ENCODE peak calls at places on chromosomes 3 and 15, in ten cellular contexts. One of them, this sample, is unnamed.

GRCh38 chr15:97866994-97867393 is 93.5 kb upstream of the ARRDC4 start:
- DNase-seq in SK-MEL-5: no peak
- DNase-seq in pancreas: no peak
- DNase-seq in BJ: no peak
- DNase-seq in GOT3: no peak
- DNase-seq in aorta: no peak
- DNase-seq in NAMALWA: no peak
- DNase-seq in naive thymus-derived CD4-positive, alpha-beta T cell: no peak
- DNase-seq in HT-29: no peak
- DNase-seq in amygdala: no peak
- DNase-seq in this sample: no peak

GRCh38 chr15:32819406-32819930 is 101.7 kb downstream of the GREM1 start:
- DNase-seq in SK-MEL-5: no peak
- DNase-seq in aorta: no peak
- DNase-seq in BJ: no peak
- DNase-seq in pancreas: no peak
- DNase-seq in naive thymus-derived CD4-positive, alpha-beta T cell: no peak
- DNase-seq in GOT3: no peak
- DNase-seq in NAMALWA: no peak
- DNase-seq in amygdala: no peak
- DNase-seq in HT-29: no peak
- DNase-seq in this sample: no peak

GRCh38 chr15:78222745-78223395 is 11.5 kb downstream of the ACSBG1 start:
- DNase-seq in amygdala: no peak
- DNase-seq in SK-MEL-5: no peak
- DNase-seq in NAMALWA: no peak
- DNase-seq in aorta: no peak
- DNase-seq in GOT3: no peak
- DNase-seq in BJ: no peak
- DNase-seq in pancreas: no peak
- DNase-seq in HT-29: no peak
- DNase-seq in naive thymus-derived CD4-positive, alpha-beta T cell: no peak
- DNase-seq in this sample: no peak

GRCh38 chr3:70821602-70822001 is 509.2 kb upstream of the MDFIC2 start:
- DNase-seq in BJ: no peak
- DNase-seq in pancreas: no peak
- DNase-seq in naive thymus-derived CD4-positive, alpha-beta T cell: no peak
- DNase-seq in HT-29: no peak
- DNase-seq in amygdala: no peak
- DNase-seq in NAMALWA: no peak
- DNase-seq in aorta: no peak
- DNase-seq in GOT3: no peak
- DNase-seq in SK-MEL-5: no peak
- DNase-seq in this sample: no peak

GRCh38 chr15:86555939-86556725 is 476.5 kb downstream of the AGBL1 start:
- DNase-seq in naive thymus-derived CD4-positive, alpha-beta T cell: no peak
- DNase-seq in BJ: no peak
- DNase-seq in pancreas: no peak
- DNase-seq in GOT3: no peak
- DNase-seq in NAMALWA: no peak
- DNase-seq in aorta: no peak
- DNase-seq in amygdala: no peak
- DNase-seq in HT-29: peak; percentile 29
- DNase-seq in SK-MEL-5: no peak
- DNase-seq in this sample: no peak

GRCh38 chr3:35707904-35708303 is 68.6 kb downstream of the ARPP21 start:
- DNase-seq in NAMALWA: no peak
- DNase-seq in SK-MEL-5: no peak
- DNase-seq in naive thymus-derived CD4-positive, alpha-beta T cell: no peak
- DNase-seq in aorta: no peak
- DNase-seq in GOT3: no peak
- DNase-seq in HT-29: no peak
- DNase-seq in amygdala: no peak
- DNase-seq in pancreas: no peak
- DNase-seq in BJ: no peak
- DNase-seq in this sample: no peak

GRCh38 chr15:70741677-70742293 is 21.6 kb downstream of the UACA start:
- DNase-seq in aorta: no peak
- DNase-seq in naive thymus-derived CD4-positive, alpha-beta T cell: no peak
- DNase-seq in HT-29: peak; percentile 58
- DNase-seq in NAMALWA: no peak
- DNase-seq in pancreas: no peak
- DNase-seq in SK-MEL-5: peak; percentile 8
- DNase-seq in amygdala: no peak
- DNase-seq in GOT3: no peak
- DNase-seq in BJ: no peak
- DNase-seq in this sample: peak; percentile 24

GRCh38 chr3:73353661-73354217 is 271.0 kb downstream of the PDZRN3 start:
- DNase-seq in BJ: no peak
- DNase-seq in HT-29: no peak
- DNase-seq in SK-MEL-5: no peak
- DNase-seq in amygdala: no peak
- DNase-seq in NAMALWA: no peak
- DNase-seq in GOT3: no peak
- DNase-seq in pancreas: no peak
- DNase-seq in aorta: no peak
- DNase-seq in naive thymus-derived CD4-positive, alpha-beta T cell: no peak
- DNase-seq in this sample: peak; percentile 22

GRCh38 chr3:50550079-50550736 is 17.3 kb downstream of the C3orf18 start:
- DNase-seq in amygdala: peak; percentile 11
- DNase-seq in GOT3: no peak
- DNase-seq in naive thymus-derived CD4-positive, alpha-beta T cell: peak; percentile 41
- DNase-seq in BJ: no peak
- DNase-seq in HT-29: peak; percentile 36
- DNase-seq in pancreas: peak; percentile 78
- DNase-seq in SK-MEL-5: peak; percentile 66
- DNase-seq in aorta: peak; percentile 85
- DNase-seq in NAMALWA: peak; percentile 66
- DNase-seq in this sample: peak; percentile 61

GRCh38 chr3:195071011-195071728 is 199.8 kb downstream of the XXYLT1 start:
- DNase-seq in SK-MEL-5: no peak
- DNase-seq in NAMALWA: no peak
- DNase-seq in pancreas: peak; percentile 28
- DNase-seq in BJ: no peak
- DNase-seq in HT-29: no peak
- DNase-seq in GOT3: no peak
- DNase-seq in aorta: peak; percentile 62
- DNase-seq in naive thymus-derived CD4-positive, alpha-beta T cell: no peak
- DNase-seq in amygdala: no peak
- DNase-seq in this sample: no peak

GRCh38 chr15:60975951-60976350 is 253.2 kb downstream of the RORA start:
- DNase-seq in amygdala: no peak
- DNase-seq in HT-29: no peak
- DNase-seq in naive thymus-derived CD4-positive, alpha-beta T cell: no peak
- DNase-seq in pancreas: no peak
- DNase-seq in BJ: no peak
- DNase-seq in GOT3: no peak
- DNase-seq in SK-MEL-5: no peak
- DNase-seq in aorta: no peak
- DNase-seq in NAMALWA: no peak
- DNase-seq in this sample: no peak

GRCh38 chr3:60399295-60399694 is 852.0 kb downstream of the FHIT start:
- DNase-seq in aorta: no peak
- DNase-seq in HT-29: no peak
- DNase-seq in naive thymus-derived CD4-positive, alpha-beta T cell: no peak
- DNase-seq in BJ: no peak
- DNase-seq in pancreas: no peak
- DNase-seq in amygdala: no peak
- DNase-seq in NAMALWA: no peak
- DNase-seq in SK-MEL-5: no peak
- DNase-seq in GOT3: no peak
- DNase-seq in this sample: no peak

GRCh38 chr15:38455096-38455495 is 1.2 kb downstream of the FAM98B start:
- DNase-seq in SK-MEL-5: no peak
- DNase-seq in aorta: no peak
- DNase-seq in amygdala: no peak
- DNase-seq in BJ: no peak
- DNase-seq in pancreas: no peak
- DNase-seq in NAMALWA: peak; percentile 40
- DNase-seq in naive thymus-derived CD4-positive, alpha-beta T cell: no peak
- DNase-seq in HT-29: peak; percentile 12
- DNase-seq in GOT3: no peak
- DNase-seq in this sample: no peak

GRCh38 chr3:73855792-73856191 is 231.1 kb upstream of the PDZRN3 start:
- DNase-seq in HT-29: no peak
- DNase-seq in BJ: no peak
- DNase-seq in SK-MEL-5: no peak
- DNase-seq in aorta: no peak
- DNase-seq in amygdala: no peak
- DNase-seq in naive thymus-derived CD4-positive, alpha-beta T cell: no peak
- DNase-seq in NAMALWA: no peak
- DNase-seq in pancreas: no peak
- DNase-seq in GOT3: no peak
- DNase-seq in this sample: no peak

GRCh38 chr3:13750215-13750614 is 129.7 kb downstream of the WNT7A start:
- DNase-seq in pancreas: no peak
- DNase-seq in HT-29: no peak
- DNase-seq in SK-MEL-5: no peak
- DNase-seq in naive thymus-derived CD4-positive, alpha-beta T cell: no peak
- DNase-seq in GOT3: no peak
- DNase-seq in amygdala: no peak
- DNase-seq in NAMALWA: no peak
- DNase-seq in BJ: no peak
- DNase-seq in aorta: no peak
- DNase-seq in this sample: no peak

GRCh38 chr3:111236833-111237713 is 165.5 kb downstream of the NECTIN3 start:
- DNase-seq in BJ: peak; percentile 28
- DNase-seq in naive thymus-derived CD4-positive, alpha-beta T cell: no peak
- DNase-seq in GOT3: no peak
- DNase-seq in HT-29: no peak
- DNase-seq in SK-MEL-5: no peak
- DNase-seq in amygdala: no peak
- DNase-seq in aorta: no peak
- DNase-seq in pancreas: no peak
- DNase-seq in NAMALWA: no peak
- DNase-seq in this sample: peak; percentile 35

GRCh38 chr3:24254649-24255048 is 240.0 kb downstream of the THRB start:
- DNase-seq in SK-MEL-5: peak; percentile 45
- DNase-seq in pancreas: no peak
- DNase-seq in NAMALWA: no peak
- DNase-seq in amygdala: no peak
- DNase-seq in GOT3: no peak
- DNase-seq in naive thymus-derived CD4-positive, alpha-beta T cell: no peak
- DNase-seq in aorta: no peak
- DNase-seq in HT-29: no peak
- DNase-seq in BJ: peak; percentile 85
- DNase-seq in this sample: peak; percentile 36

GRCh38 chr15:51759557-51760070 is 8.2 kb downstream of the TMOD2 start:
- DNase-seq in NAMALWA: peak; percentile 38
- DNase-seq in BJ: peak; percentile 83
- DNase-seq in naive thymus-derived CD4-positive, alpha-beta T cell: no peak
- DNase-seq in HT-29: no peak
- DNase-seq in pancreas: no peak
- DNase-seq in SK-MEL-5: peak; percentile 87
- DNase-seq in GOT3: no peak
- DNase-seq in aorta: no peak
- DNase-seq in amygdala: no peak
- DNase-seq in this sample: peak; percentile 82

GRCh38 chr15:89116404-89116803 is 28.1 kb downstream of the ABHD2 start:
- DNase-seq in amygdala: no peak
- DNase-seq in pancreas: no peak
- DNase-seq in NAMALWA: no peak
- DNase-seq in aorta: no peak
- DNase-seq in BJ: no peak
- DNase-seq in HT-29: no peak
- DNase-seq in naive thymus-derived CD4-positive, alpha-beta T cell: no peak
- DNase-seq in SK-MEL-5: peak; percentile 80
- DNase-seq in GOT3: no peak
- DNase-seq in this sample: no peak

GRCh38 chr15:63826513-63826912 is 7.2 kb downstream of the HERC1 start:
- DNase-seq in naive thymus-derived CD4-positive, alpha-beta T cell: peak; percentile 36
- DNase-seq in pancreas: no peak
- DNase-seq in BJ: no peak
- DNase-seq in aorta: no peak
- DNase-seq in SK-MEL-5: peak; percentile 70
- DNase-seq in amygdala: no peak
- DNase-seq in NAMALWA: peak; percentile 47
- DNase-seq in HT-29: peak; percentile 55
- DNase-seq in GOT3: no peak
- DNase-seq in this sample: no peak

GRCh38 chr3:144018776-144019175 is 47.2 kb downstream of the DIPK2A start:
- DNase-seq in naive thymus-derived CD4-positive, alpha-beta T cell: no peak
- DNase-seq in NAMALWA: no peak
- DNase-seq in amygdala: no peak
- DNase-seq in SK-MEL-5: no peak
- DNase-seq in pancreas: no peak
- DNase-seq in BJ: peak; percentile 63
- DNase-seq in HT-29: no peak
- DNase-seq in GOT3: no peak
- DNase-seq in aorta: no peak
- DNase-seq in this sample: peak; percentile 17

GRCh38 chr15:98727115-98728040 is 79.0 kb downstream of the IGF1R start:
- DNase-seq in HT-29: peak; percentile 98
- DNase-seq in pancreas: peak; percentile 86
- DNase-seq in SK-MEL-5: peak; percentile 61
- DNase-seq in aorta: peak; percentile 97
- DNase-seq in BJ: peak; percentile 82
- DNase-seq in NAMALWA: no peak
- DNase-seq in amygdala: no peak
- DNase-seq in GOT3: peak; percentile 58
- DNase-seq in naive thymus-derived CD4-positive, alpha-beta T cell: no peak
- DNase-seq in this sample: peak; percentile 96

GRCh38 chr3:22372292-22372949 is 621.4 kb upstream of the ZNF385D start:
- DNase-seq in SK-MEL-5: no peak
- DNase-seq in amygdala: no peak
- DNase-seq in HT-29: no peak
- DNase-seq in pancreas: peak; percentile 63
- DNase-seq in NAMALWA: no peak
- DNase-seq in aorta: peak; percentile 75
- DNase-seq in BJ: no peak
- DNase-seq in naive thymus-derived CD4-positive, alpha-beta T cell: no peak
- DNase-seq in GOT3: no peak
- DNase-seq in this sample: no peak

GRCh38 chr3:37217098-37217849 is 42.9 kb upstream of the LRRFIP2 start:
- DNase-seq in amygdala: no peak
- DNase-seq in aorta: no peak
- DNase-seq in BJ: no peak
- DNase-seq in HT-29: no peak
- DNase-seq in NAMALWA: no peak
- DNase-seq in SK-MEL-5: no peak
- DNase-seq in naive thymus-derived CD4-positive, alpha-beta T cell: no peak
- DNase-seq in GOT3: no peak
- DNase-seq in pancreas: no peak
- DNase-seq in this sample: no peak

GRCh38 chr3:190001426-190001825 is 119.3 kb downstream of the P3H2 start:
- DNase-seq in naive thymus-derived CD4-positive, alpha-beta T cell: no peak
- DNase-seq in amygdala: no peak
- DNase-seq in aorta: no peak
- DNase-seq in GOT3: no peak
- DNase-seq in NAMALWA: no peak
- DNase-seq in HT-29: no peak
- DNase-seq in pancreas: no peak
- DNase-seq in BJ: no peak
- DNase-seq in SK-MEL-5: no peak
- DNase-seq in this sample: no peak

GRCh38 chr3:13776253-13777050 is 103.4 kb downstream of the WNT7A start:
- DNase-seq in SK-MEL-5: no peak
- DNase-seq in GOT3: no peak
- DNase-seq in BJ: no peak
- DNase-seq in amygdala: no peak
- DNase-seq in HT-29: no peak
- DNase-seq in naive thymus-derived CD4-positive, alpha-beta T cell: no peak
- DNase-seq in aorta: no peak
- DNase-seq in pancreas: no peak
- DNase-seq in NAMALWA: no peak
- DNase-seq in this sample: no peak

GRCh38 chr15:48766196-48766595 is 44.7 kb downstream of the CEP152 start:
- DNase-seq in aorta: no peak
- DNase-seq in GOT3: no peak
- DNase-seq in HT-29: no peak
- DNase-seq in NAMALWA: no peak
- DNase-seq in SK-MEL-5: no peak
- DNase-seq in amygdala: no peak
- DNase-seq in naive thymus-derived CD4-positive, alpha-beta T cell: no peak
- DNase-seq in BJ: no peak
- DNase-seq in pancreas: no peak
- DNase-seq in this sample: no peak

GRCh38 chr3:24060055-24060454 is 115.0 kb downstream of the NR1D2 start:
- DNase-seq in naive thymus-derived CD4-positive, alpha-beta T cell: no peak
- DNase-seq in NAMALWA: no peak
- DNase-seq in HT-29: no peak
- DNase-seq in GOT3: no peak
- DNase-seq in BJ: peak; percentile 39
- DNase-seq in amygdala: no peak
- DNase-seq in pancreas: no peak
- DNase-seq in aorta: no peak
- DNase-seq in SK-MEL-5: no peak
- DNase-seq in this sample: peak; percentile 47